ENCODE peak calls at places on chromosomes 1 and 21, in eight cellular contexts. One of them, this sample, is unnamed.
A peak's percentile ranks its signal among the peaks of the same experiment; 100 is the strongest.

GRCh38 chr1:198701766-198702539 is 63.1 kb downstream of the PTPRC start:
- DNase-seq in AG10803: no peak
- DNase-seq in fibroblast of lung: no peak
- DNase-seq in dorsolateral prefrontal cortex: no peak
- DNase-seq in BJ: no peak
- DNase-seq in germinal center: peak; percentile 38
- DNase-seq in right lobe of liver: no peak
- DNase-seq in cardiac septum: no peak
- DNase-seq in this sample: peak; percentile 41

GRCh38 chr1:36707221-36707620 is 224.5 kb upstream of the CSF3R start:
- DNase-seq in AG10803: no peak
- DNase-seq in fibroblast of lung: no peak
- DNase-seq in dorsolateral prefrontal cortex: no peak
- DNase-seq in BJ: no peak
- DNase-seq in germinal center: no peak
- DNase-seq in right lobe of liver: no peak
- DNase-seq in cardiac septum: no peak
- DNase-seq in this sample: no peak

GRCh38 chr1:87717167-87717670 is 388.5 kb downstream of the LMO4 start:
- DNase-seq in AG10803: no peak
- DNase-seq in fibroblast of lung: peak; percentile 11
- DNase-seq in dorsolateral prefrontal cortex: no peak
- DNase-seq in BJ: no peak
- DNase-seq in germinal center: no peak
- DNase-seq in right lobe of liver: no peak
- DNase-seq in cardiac septum: no peak
- DNase-seq in this sample: no peak

GRCh38 chr1:107262472-107263286 is 121.8 kb downstream of the NTNG1 start:
- DNase-seq in AG10803: peak; percentile 62
- DNase-seq in fibroblast of lung: peak; percentile 46
- DNase-seq in dorsolateral prefrontal cortex: no peak
- DNase-seq in BJ: no peak
- DNase-seq in germinal center: no peak
- DNase-seq in right lobe of liver: no peak
- DNase-seq in cardiac septum: no peak
- DNase-seq in this sample: no peak

GRCh38 chr21:30482130-30482529 is 2.0 kb upstream of the KRTAP19-1 start:
- DNase-seq in AG10803: no peak
- DNase-seq in fibroblast of lung: no peak
- DNase-seq in dorsolateral prefrontal cortex: no peak
- DNase-seq in BJ: no peak
- DNase-seq in germinal center: no peak
- DNase-seq in right lobe of liver: no peak
- DNase-seq in cardiac septum: no peak
- DNase-seq in this sample: no peak

GRCh38 chr1:96472471-96472870 is 249.1 kb upstream of the PTBP2 start:
- DNase-seq in AG10803: peak; percentile 80
- DNase-seq in fibroblast of lung: peak; percentile 95
- DNase-seq in dorsolateral prefrontal cortex: no peak
- DNase-seq in BJ: no peak
- DNase-seq in germinal center: no peak
- DNase-seq in right lobe of liver: no peak
- DNase-seq in cardiac septum: no peak
- DNase-seq in this sample: no peak

GRCh38 chr1:62024690-62025089 is 170.0 kb upstream of the L1TD1 start:
- DNase-seq in AG10803: no peak
- DNase-seq in fibroblast of lung: no peak
- DNase-seq in dorsolateral prefrontal cortex: no peak
- DNase-seq in BJ: no peak
- DNase-seq in germinal center: no peak
- DNase-seq in right lobe of liver: no peak
- DNase-seq in cardiac septum: no peak
- DNase-seq in this sample: no peak

GRCh38 chr1:26799479-26800133 is 11.9 kb downstream of the PIGV start:
- DNase-seq in AG10803: peak; percentile 93
- DNase-seq in fibroblast of lung: peak; percentile 84
- DNase-seq in dorsolateral prefrontal cortex: peak; percentile 39
- DNase-seq in BJ: no peak
- DNase-seq in germinal center: no peak
- DNase-seq in right lobe of liver: peak; percentile 91
- DNase-seq in cardiac septum: peak; percentile 78
- DNase-seq in this sample: no peak

This sample was measured in COR-L47.